ENCODE peak calls at places on chromosomes 5 and 9, in four cellular contexts. S is NCI-H345; Y is AG08395; D is CD8-positive, alpha-beta T cell. C is an unnamed sample.

GRCh38 chr5:68041293-68041692 is 174.3 kb upstream of the PIK3R1 start:
- DNase-seq in S (no peak), Y (no peak), D (no peak), C (no peak)

GRCh38 chr9:117427357-117427913 is 12.6 kb upstream of the ASTN2 start:
- DNase-seq in S (no peak), Y (no peak), D (no peak), C (no peak)

GRCh38 chr9:72509635-72510034 is 11.8 kb upstream of the TMC1 start:
- DNase-seq in S (no peak), Y (peak), D (no peak), C (no peak)

GRCh38 chr9:97059661-97060060 is 20.7 kb upstream of the CTSV start:
- DNase-seq in S (no peak), Y (no peak), D (no peak), C (no peak)

GRCh38 chr5:115097236-115097635 is 72.5 kb downstream of the TRIM36 start:
- DNase-seq in S (no peak), Y (no peak), D (no peak), C (no peak)

GRCh38 chr9:3256571-3256970 is 269.2 kb downstream of the RFX3 start:
- DNase-seq in S (no peak), Y (no peak), D (no peak), C (no peak)

GRCh38 chr9:108039491-108039890 is 549.9 kb upstream of the KLF4 start:
- DNase-seq in S (no peak), Y (no peak), D (no peak), C (no peak)

GRCh38 chr5:169706758-169707450 is 69.8 kb downstream of the DOCK2 start:
- DNase-seq in S (no peak), Y (peak), D (no peak), C (no peak)

GRCh38 chr9:34334916-34335315 is 5.5 kb downstream of the NUDT2 start:
- DNase-seq in S (no peak), Y (no peak), D (no peak), C (no peak)

GRCh38 chr9:752681-753200 is 88.8 kb upstream of the DMRT1 start:
- DNase-seq in S (no peak), Y (no peak), D (no peak), C (no peak)